ENCODE peak calls at places on chromosomes 7 and 10, in five cellular contexts. A is endothelial cell, U is AML-193, H is choroid plexus epithelial cell, O is hepatocyte. V is an unnamed sample.

GRCh38 chr10:15824498-15824897 is 35.8 kb downstream of the MINDY3 start:
- DNase-seq in U (peak), O (no peak), H (peak), A (no peak), V (peak)

GRCh38 chr7:3005257-3005656 is 38.4 kb downstream of the CARD11 start:
- DNase-seq in A (no peak), H (peak), O (no peak), U (no peak), V (peak)

GRCh38 chr7:101066141-101066857 is 19.0 kb upstream of the TRIM56 start:
- DNase-seq in H (peak), A (no peak), O (no peak), U (no peak), V (peak)

GRCh38 chr10:48607356-48608278 is 2.7 kb upstream of the ARHGAP22 start:
- DNase-seq in O (no peak), H (no peak), A (no peak), U (no peak), V (no peak)

GRCh38 chr10:22252286-22252800 is 34.5 kb upstream of the EBLN1 start:
- DNase-seq in O (peak), U (no peak), H (peak), A (peak), V (peak)

GRCh38 chr10:117175215-117175900 is 21.9 kb upstream of the KCNK18 start:
- DNase-seq in O (peak), A (peak), U (no peak), H (no peak), V (peak)

GRCh38 chr7:151992375-151992774 is 33.1 kb upstream of the GALNT11 start:
- DNase-seq in A (peak), O (peak), H (peak), U (peak), V (peak)

GRCh38 chr10:86139066-86139657 is 227.4 kb downstream of the GRID1 start:
- DNase-seq in O (peak), U (peak), A (peak), H (peak), V (no peak)

GRCh38 chr10:21078410-21079329 is 181.6 kb upstream of the NEBL start:
- DNase-seq in A (peak), H (peak), O (peak), U (peak), V (peak)

GRCh38 chr7:17913250-17913649 is 27.0 kb downstream of the SNX13 start:
- DNase-seq in A (no peak), U (no peak), O (no peak), H (no peak), V (no peak)

GRCh38 chr10:114026189-114027040 is 17.3 kb upstream of the ADRB1 start:
- DNase-seq in O (peak), A (no peak), U (no peak), H (peak), V (peak)

GRCh38 chr10:77726732-77727131 is 89.1 kb upstream of the KCNMA1 start:
- DNase-seq in H (no peak), A (no peak), O (no peak), U (no peak), V (no peak)

GRCh38 chr7:767941-768729 is 41.1 kb upstream of the PRKAR1B start:
- DNase-seq in U (no peak), H (peak), O (no peak), A (no peak), V (no peak)

GRCh38 chr10:79104264-79104954 is 35.6 kb downstream of the ZMIZ1 start:
- DNase-seq in O (no peak), A (no peak), U (no peak), H (peak), V (peak)

GRCh38 chr10:114375082-114375481 is 29.2 kb downstream of the AFAP1L2 start:
- DNase-seq in A (no peak), U (no peak), O (no peak), H (peak), V (no peak)

GRCh38 chr7:113629244-113629643 is 289.6 kb downstream of the PPP1R3A start:
- DNase-seq in U (no peak), H (peak), O (no peak), A (no peak), V (no peak)

GRCh38 chr7:27031289-27032172 is 64.3 kb downstream of the HOXA1 start:
- DNase-seq in O (no peak), H (peak), A (no peak), U (peak), V (no peak)

GRCh38 chr7:116698930-116699722 is 27.1 kb downstream of the MET start:
- DNase-seq in A (no peak), H (no peak), U (no peak), O (no peak), V (no peak)

GRCh38 chr7:55488804-55489340 is 83.4 kb downstream of the VOPP1 start:
- DNase-seq in A (no peak), O (no peak), U (no peak), H (no peak), V (no peak)

GRCh38 chr7:100221767-100222444 is 2.2 kb downstream of the PVRIG start:
- DNase-seq in H (no peak), A (no peak), O (no peak), U (no peak), V (no peak)

GRCh38 chr10:104331208-104331838 is 6.9 kb downstream of the ITPRIP start:
- DNase-seq in A (no peak), U (no peak), H (peak), O (peak), V (peak)

GRCh38 chr7:155453296-155454182 is 4.4 kb upstream of the EN2 start:
- DNase-seq in U (no peak), A (no peak), O (no peak), H (no peak), V (no peak)

GRCh38 chr10:384538-385305 is 249.5 kb downstream of the ZMYND11 start:
- DNase-seq in O (no peak), U (no peak), A (no peak), H (no peak), V (no peak)

GRCh38 chr7:127769696-127770400 is 117.9 kb downstream of the SND1 start:
- DNase-seq in H (peak), O (no peak), U (no peak), A (no peak), V (peak)

GRCh38 chr10:76139431-76139830 is 708.0 kb downstream of the LRMDA start:
- DNase-seq in O (no peak), H (no peak), A (no peak), U (no peak), V (no peak)

GRCh38 chr10:70561051-70561450 is 41.5 kb downstream of the PRF1 start:
- DNase-seq in O (no peak), H (peak), U (no peak), A (no peak), V (peak)

V was measured in astrocyte of the hippocampus.